ENCODE peak calls at places on chromosomes 7 and 10, in four cellular contexts. One of them, this sample, is unnamed.

GRCh38 chr7:92043637-92044036 is 90.6 kb downstream of the CYP51A1 start:
- DNase-seq in SK-N-SH: no peak
- DNase-seq in GM20000: no peak
- DNase-seq in nephron progenitor cell: no peak
- DNase-seq in this sample: no peak

GRCh38 chr7:23468721-23469149 is 1.6 kb downstream of the IGF2BP3 start:
- DNase-seq in SK-N-SH: peak
- DNase-seq in GM20000: no peak
- DNase-seq in nephron progenitor cell: peak
- DNase-seq in this sample: no peak

GRCh38 chr10:51675088-51675487 is 24.3 kb downstream of the CSTF2T start:
- DNase-seq in SK-N-SH: no peak
- DNase-seq in GM20000: no peak
- DNase-seq in nephron progenitor cell: no peak
- DNase-seq in this sample: no peak

GRCh38 chr7:93055543-93056107 is 62.2 kb downstream of the SAMD9 start:
- DNase-seq in SK-N-SH: peak
- DNase-seq in GM20000: peak
- DNase-seq in nephron progenitor cell: no peak
- DNase-seq in this sample: no peak

GRCh38 chr10:1148855-1149620 is 92.9 kb downstream of the WDR37 start:
- DNase-seq in SK-N-SH: no peak
- DNase-seq in GM20000: no peak
- DNase-seq in nephron progenitor cell: no peak
- DNase-seq in this sample: no peak

GRCh38 chr10:36499696-36500095 is 625.7 kb upstream of the ANKRD30A start:
- DNase-seq in SK-N-SH: no peak
- DNase-seq in GM20000: no peak
- DNase-seq in nephron progenitor cell: no peak
- DNase-seq in this sample: no peak

GRCh38 chr7:927031-927671 is 27.3 kb downstream of the ADAP1 start:
- DNase-seq in SK-N-SH: no peak
- DNase-seq in GM20000: no peak
- DNase-seq in nephron progenitor cell: no peak
- DNase-seq in this sample: no peak

GRCh38 chr10:23094786-23095403 is 484 bp upstream of the MSRB2 start:
- DNase-seq in SK-N-SH: no peak
- DNase-seq in GM20000: no peak
- DNase-seq in nephron progenitor cell: no peak
- DNase-seq in this sample: no peak

GRCh38 chr10:6669269-6669859 is 89.3 kb upstream of the PRKCQ start:
- DNase-seq in SK-N-SH: peak
- DNase-seq in GM20000: peak
- DNase-seq in nephron progenitor cell: no peak
- DNase-seq in this sample: no peak

GRCh38 chr10:33237736-33238624 is 96.5 kb downstream of the NRP1 start:
- DNase-seq in SK-N-SH: no peak
- DNase-seq in GM20000: no peak
- DNase-seq in nephron progenitor cell: no peak
- DNase-seq in this sample: no peak

GRCh38 chr10:24240001-24240751 is 31.2 kb downstream of the KIAA1217 start:
- DNase-seq in SK-N-SH: peak
- DNase-seq in GM20000: no peak
- DNase-seq in nephron progenitor cell: no peak
- DNase-seq in this sample: no peak

GRCh38 chr10:113036636-113037035 is 86.6 kb downstream of the TCF7L2 start:
- DNase-seq in SK-N-SH: no peak
- DNase-seq in GM20000: no peak
- DNase-seq in nephron progenitor cell: no peak
- DNase-seq in this sample: no peak

GRCh38 chr7:158818325-158819213 is 10.7 kb downstream of the ESYT2 start:
- DNase-seq in SK-N-SH: peak
- DNase-seq in GM20000: peak
- DNase-seq in nephron progenitor cell: peak
- DNase-seq in this sample: peak

GRCh38 chr7:142782922-142783900 is 12.4 kb downstream of the PRSS2 start:
- DNase-seq in SK-N-SH: peak
- DNase-seq in GM20000: peak
- DNase-seq in nephron progenitor cell: peak
- DNase-seq in this sample: peak
- TF ChIP-seq CTCF in SK-N-SH: peak
- TF ChIP-seq CTCF in GM20000: peak
- TF ChIP-seq CTCF in nephron progenitor cell: peak
- TF ChIP-seq CTCF in this sample: peak

DNA sequence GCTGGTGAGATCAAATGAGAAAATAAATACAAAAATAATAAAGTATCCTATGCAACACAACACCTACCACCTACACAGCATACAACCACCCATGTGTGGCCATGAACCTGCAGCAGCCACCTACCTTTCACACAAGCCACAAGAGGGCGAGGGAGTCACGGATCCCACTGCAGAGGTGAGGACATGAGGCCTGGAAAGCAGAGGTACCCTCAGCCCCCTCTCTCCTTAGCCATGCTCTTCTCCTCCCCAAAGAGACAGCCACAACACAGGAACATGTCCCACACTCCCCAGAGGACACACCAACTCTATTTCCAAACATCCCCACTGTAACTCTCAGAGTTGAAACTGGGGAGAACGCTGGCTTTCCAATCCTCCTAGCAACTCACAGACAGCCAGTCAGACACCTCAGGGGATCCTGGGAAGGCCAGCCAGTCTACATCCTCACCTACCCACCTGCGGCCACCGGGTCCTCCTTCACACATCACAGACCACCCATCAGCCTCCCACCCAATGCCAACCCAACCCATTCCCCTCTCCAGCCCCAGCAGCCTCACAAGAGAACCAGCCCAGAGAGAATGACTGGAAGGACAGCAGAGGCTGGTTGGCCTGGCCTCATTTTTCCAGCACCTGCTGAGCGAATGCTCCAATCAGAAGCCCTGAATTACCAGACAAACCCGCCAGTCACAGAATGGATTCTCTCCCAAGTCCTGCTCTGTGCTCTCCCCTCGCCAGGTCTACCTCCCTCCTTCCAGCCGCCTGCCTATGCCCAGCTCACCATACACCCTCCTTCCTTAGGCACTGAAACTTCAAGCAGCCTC is 18.4 kb downstream of the DLG5 start:
- DNase-seq in SK-N-SH: no peak
- DNase-seq in GM20000: no peak
- DNase-seq in nephron progenitor cell: no peak
- DNase-seq in this sample: no peak
- TF ChIP-seq CTCF in SK-N-SH: peak
- TF ChIP-seq CTCF in GM20000: peak
- TF ChIP-seq CTCF in nephron progenitor cell: peak
- TF ChIP-seq CTCF in this sample: no peak

DNA sequence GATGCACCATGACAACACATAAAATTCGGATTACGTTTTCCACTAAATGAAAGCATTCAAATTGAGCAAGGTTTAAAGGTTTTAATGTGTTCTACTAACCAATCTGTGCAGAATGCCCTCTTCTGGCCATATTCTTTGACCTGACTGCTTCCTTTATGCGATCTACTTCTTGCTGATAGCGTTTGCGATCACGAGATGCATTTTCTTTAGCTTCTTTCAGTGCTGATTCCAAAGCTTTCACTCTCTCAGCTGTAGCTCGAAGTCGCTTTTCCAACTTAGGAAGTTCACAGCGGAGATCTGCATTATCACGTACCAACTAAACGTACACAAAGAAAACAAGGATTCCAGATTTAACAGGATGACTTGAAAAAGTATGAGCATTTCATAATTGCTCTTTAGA is 39.2 kb downstream of the KIF5B start:
- DNase-seq in SK-N-SH: no peak
- DNase-seq in GM20000: no peak
- DNase-seq in nephron progenitor cell: no peak
- DNase-seq in this sample: no peak
- TF ChIP-seq CTCF in SK-N-SH: peak
- TF ChIP-seq CTCF in GM20000: no peak
- TF ChIP-seq CTCF in nephron progenitor cell: no peak
- TF ChIP-seq CTCF in this sample: no peak

DNA sequence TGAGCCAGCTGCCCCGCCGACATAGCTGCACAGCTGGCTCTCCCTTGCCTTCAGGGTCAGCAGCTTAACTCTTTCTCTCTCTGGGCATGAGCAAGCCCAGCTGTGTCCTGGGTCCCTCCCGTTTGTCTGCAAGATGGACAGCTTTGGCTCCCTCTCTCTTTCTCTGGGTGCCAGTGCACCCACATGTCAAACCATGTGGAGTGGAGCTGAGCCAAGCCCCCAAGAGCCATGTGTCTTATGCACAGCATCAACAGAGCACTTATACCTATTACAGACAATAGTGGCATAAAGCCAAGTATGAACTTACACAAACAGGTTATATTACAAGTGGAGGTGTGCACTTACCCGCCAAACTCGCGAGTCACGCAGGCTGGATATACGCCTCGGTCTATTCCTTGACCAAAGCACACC is 35.7 kb upstream of the MTPAP start:
- DNase-seq in SK-N-SH: peak
- DNase-seq in GM20000: peak
- DNase-seq in nephron progenitor cell: no peak
- DNase-seq in this sample: no peak
- TF ChIP-seq CTCF in SK-N-SH: peak
- TF ChIP-seq CTCF in GM20000: peak
- TF ChIP-seq CTCF in nephron progenitor cell: no peak
- TF ChIP-seq CTCF in this sample: no peak

GRCh38 chr10:118712930-118713634 is 41.7 kb downstream of the CACUL1 start:
- DNase-seq in SK-N-SH: peak
- DNase-seq in GM20000: no peak
- DNase-seq in nephron progenitor cell: peak
- DNase-seq in this sample: no peak
- TF ChIP-seq CTCF in SK-N-SH: peak
- TF ChIP-seq CTCF in GM20000: no peak
- TF ChIP-seq CTCF in nephron progenitor cell: peak
- TF ChIP-seq CTCF in this sample: no peak

GRCh38 chr7:101171442-101171837 is 6.1 kb upstream of the VGF start:
- DNase-seq in SK-N-SH: peak
- DNase-seq in GM20000: no peak
- DNase-seq in nephron progenitor cell: no peak
- DNase-seq in this sample: no peak
- TF ChIP-seq CTCF in SK-N-SH: peak
- TF ChIP-seq CTCF in GM20000: no peak
- TF ChIP-seq CTCF in nephron progenitor cell: no peak
- TF ChIP-seq CTCF in this sample: no peak

GRCh38 chr7:108802639-108803038 is 233.0 kb downstream of the DNAJB9 start:
- DNase-seq in SK-N-SH: no peak
- DNase-seq in GM20000: no peak
- DNase-seq in nephron progenitor cell: no peak
- DNase-seq in this sample: no peak

GRCh38 chr7:108809356-108809755 is 239.7 kb downstream of the DNAJB9 start:
- DNase-seq in SK-N-SH: no peak
- DNase-seq in GM20000: no peak
- DNase-seq in nephron progenitor cell: no peak
- DNase-seq in this sample: no peak

GRCh38 chr7:108808556-108808955 is 238.9 kb downstream of the DNAJB9 start:
- DNase-seq in SK-N-SH: no peak
- DNase-seq in GM20000: no peak
- DNase-seq in nephron progenitor cell: no peak
- DNase-seq in this sample: no peak

DNA sequence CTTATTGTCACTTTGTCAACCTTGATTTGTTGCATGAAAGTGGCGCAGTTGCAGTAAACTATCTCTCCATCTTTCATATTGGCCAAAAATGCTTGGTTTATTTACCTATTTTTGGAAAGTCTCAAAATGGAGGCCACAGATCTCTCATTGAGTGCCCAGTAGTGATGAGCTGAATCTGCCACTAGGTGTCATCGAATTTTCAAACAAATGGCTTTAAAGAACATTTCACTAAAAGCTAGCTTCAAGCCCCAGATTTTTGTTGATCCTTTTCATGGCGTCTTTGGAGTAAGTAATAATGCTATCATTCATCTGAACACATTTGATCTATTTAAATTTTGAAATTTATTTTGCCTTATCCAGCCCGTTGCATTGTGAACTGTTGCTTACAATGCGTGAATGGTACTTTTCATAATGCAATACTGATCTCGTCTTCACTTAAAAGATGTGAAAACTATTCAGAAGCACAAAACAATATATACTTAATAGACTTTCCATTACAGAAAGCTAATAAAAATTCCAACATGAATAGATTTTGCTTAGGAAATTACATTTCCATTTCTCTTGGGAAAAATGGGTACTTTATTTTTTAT is 236.2 kb downstream of the DNAJB9 start:
- DNase-seq in SK-N-SH: peak
- DNase-seq in GM20000: peak
- DNase-seq in nephron progenitor cell: no peak
- DNase-seq in this sample: no peak
- TF ChIP-seq CTCF in SK-N-SH: peak
- TF ChIP-seq CTCF in GM20000: peak
- TF ChIP-seq CTCF in nephron progenitor cell: peak
- TF ChIP-seq CTCF in this sample: no peak